ENCODE peak calls at places on chromosomes 2 and 18, in eight cellular contexts. D is NCI-H1048; I is AG04449; E is activated CD4-positive, alpha-beta T cell treated with anti-CD3 and anti-CD28 coated beads, Interleukin-2, amount 10 ng/mL, durations not matched to agents 7 days and 5 days; L is activated naive CD8-positive, alpha-beta T cell treated with anti-CD3 and anti-CD28 coated beads, Interleukin-2, amount 50 U/mL, for 24 hours; C is astrocyte of the spinal cord; U is pancreas; A is AML-193. W is an unnamed sample.

GRCh38 chr2:231602874-231603467 is 10.3 kb downstream of the TEX44 start:
- DNase-seq in D (no peak), I (no peak), E (no peak), L (no peak), C (no peak), U (no peak), A (no peak), W (no peak)

GRCh38 chr2:126446106-126446695 is 209.8 kb upstream of the GYPC start:
- DNase-seq in D (no peak), I (no peak), E (no peak), L (no peak), C (no peak), U (no peak), A (no peak), W (no peak)

GRCh38 chr2:43818761-43819160 is 19.9 kb downstream of the ABCG5 start:
- DNase-seq in D (no peak), I (no peak), E (no peak), L (peak; percentile 51), C (peak; percentile 34), U (no peak), A (peak; percentile 58), W (no peak)

GRCh38 chr18:9615280-9615797 is 980 bp upstream of the PPP4R1 start:
- DNase-seq in D (no peak), I (no peak), E (no peak), L (no peak), C (peak; percentile 17), U (no peak), A (no peak), W (no peak)

GRCh38 chr2:163469561-163469962 is 266.2 kb downstream of the FIGN start:
- DNase-seq in D (no peak), I (no peak), E (no peak), L (no peak), C (peak; percentile 48), U (no peak), A (no peak), W (no peak)

GRCh38 chr2:234496442-234496834 is 443 bp downstream of the ARL4C start:
- DNase-seq in D (no peak), I (no peak), E (peak; percentile 58), L (peak; percentile 55), C (peak; percentile 66), U (no peak), A (no peak), W (no peak)

GRCh38 chr2:36197192-36197591 is 158.4 kb upstream of the CRIM1 start:
- DNase-seq in D (no peak), I (no peak), E (no peak), L (no peak), C (no peak), U (no peak), A (no peak), W (no peak)

GRCh38 chr2:172283476-172283875 is 143.9 kb upstream of the ITGA6 start:
- DNase-seq in D (no peak), I (peak; percentile 12), E (no peak), L (no peak), C (peak; percentile 54), U (no peak), A (no peak), W (no peak)

GRCh38 chr2:108594132-108594981 is 60.1 kb downstream of the LIMS1 start:
- DNase-seq in D (no peak), I (peak; percentile 80), E (no peak), L (no peak), C (peak; percentile 95), U (no peak), A (peak; percentile 92), W (peak; percentile 68)

GRCh38 chr2:175840261-175840660 is 161.8 kb downstream of the LNPK start:
- DNase-seq in D (no peak), I (no peak), E (no peak), L (no peak), C (no peak), U (no peak), A (no peak), W (no peak)

GRCh38 chr18:21243041-21243431 is 1.0 kb downstream of the GREB1L start:
- DNase-seq in D (no peak), I (no peak), E (no peak), L (peak; percentile 1), C (no peak), U (no peak), A (no peak), W (no peak)

GRCh38 chr2:18790465-18791171 is 201.2 kb upstream of the NT5C1B start:
- DNase-seq in D (no peak), I (no peak), E (no peak), L (no peak), C (no peak), U (no peak), A (no peak), W (no peak)

GRCh38 chr2:189178726-189179606 is 595 bp downstream of the COL5A2 start:
- DNase-seq in D (no peak), I (no peak), E (no peak), L (no peak), C (peak; percentile 85), U (no peak), A (no peak), W (no peak)

GRCh38 chr2:6880200-6880733 is 2.7 kb downstream of the RSAD2 start:
- DNase-seq in D (no peak), I (no peak), E (peak; percentile 59), L (no peak), C (no peak), U (no peak), A (no peak), W (no peak)

GRCh38 chr2:48127612-48128191 is 221.4 kb upstream of the FBXO11 start:
- DNase-seq in D (no peak), I (no peak), E (no peak), L (no peak), C (no peak), U (no peak), A (no peak), W (no peak)

GRCh38 chr2:127388423-127389164 is 819 bp upstream of the MAP3K2 start:
- DNase-seq in D (no peak), I (no peak), E (peak; percentile 32), L (no peak), C (no peak), U (no peak), A (no peak), W (no peak)

GRCh38 chr2:221655279-221655678 is 83.2 kb upstream of the EPHA4 start:
- DNase-seq in D (no peak), I (no peak), E (no peak), L (no peak), C (no peak), U (no peak), A (no peak), W (no peak)

GRCh38 chr2:241751152-241751551 is 16.7 kb downstream of the D2HGDH start:
- DNase-seq in D (no peak), I (no peak), E (no peak), L (no peak), C (no peak), U (no peak), A (no peak), W (no peak)

GRCh38 chr2:154370873-154371272 is 327.6 kb upstream of the KCNJ3 start:
- DNase-seq in D (no peak), I (no peak), E (no peak), L (no peak), C (no peak), U (no peak), A (no peak), W (no peak)

GRCh38 chr2:127122351-127123027 is 15.5 kb upstream of the BIN1 start:
- DNase-seq in D (no peak), I (no peak), E (no peak), L (no peak), C (no peak), U (no peak), A (no peak), W (no peak)

GRCh38 chr2:121721926-121722325 is 14.7 kb downstream of the NIFK start:
- DNase-seq in D (no peak), I (peak; percentile 74), E (no peak), L (no peak), C (peak; percentile 52), U (no peak), A (no peak), W (no peak)

GRCh38 chr2:159637988-159638501 is 21.7 kb upstream of the BAZ2B start:
- DNase-seq in D (no peak), I (peak; percentile 36), E (no peak), L (no peak), C (peak; percentile 96), U (no peak), A (no peak), W (no peak)

GRCh38 chr2:126802316-126802715 is 96.4 kb upstream of the TEX51 start:
- DNase-seq in D (no peak), I (no peak), E (no peak), L (no peak), C (no peak), U (no peak), A (no peak), W (no peak)

GRCh38 chr2:82992948-82993347 is 1466.1 kb downstream of the SUCLG1 start:
- DNase-seq in D (no peak), I (no peak), E (no peak), L (no peak), C (no peak), U (no peak), A (no peak), W (no peak)

GRCh38 chr2:225100269-225100668 is 58.0 kb upstream of the DOCK10 start:
- DNase-seq in D (no peak), I (no peak), E (no peak), L (no peak), C (peak; percentile 53), U (no peak), A (no peak), W (no peak)

GRCh38 chr2:218953366-218953954 is 6.0 kb upstream of the CDK5R2 start:
- DNase-seq in D (no peak), I (no peak), E (no peak), L (no peak), C (no peak), U (no peak), A (no peak), W (no peak)

GRCh38 chr2:22826658-22827165 is 558.3 kb upstream of the KLHL29 start:
- DNase-seq in D (no peak), I (no peak), E (no peak), L (no peak), C (no peak), U (no peak), A (no peak), W (no peak)

GRCh38 chr2:191625016-191625415 is 52.9 kb upstream of the NABP1 start:
- DNase-seq in D (no peak), I (no peak), E (peak; percentile 42), L (peak; percentile 27), C (peak; percentile 65), U (no peak), A (no peak), W (peak; percentile 37)

GRCh38 chr2:26284132-26284531 is 39.4 kb downstream of the HADHB start:
- DNase-seq in D (no peak), I (no peak), E (no peak), L (no peak), C (no peak), U (no peak), A (no peak), W (no peak)

GRCh38 chr2:75657794-75658193 is 11.2 kb downstream of the MRPL19 start:
- DNase-seq in D (no peak), I (no peak), E (no peak), L (no peak), C (no peak), U (no peak), A (no peak), W (no peak)

GRCh38 chr2:38900726-38901125 is 11.1 kb downstream of the ARHGEF33 start:
- DNase-seq in D (no peak), I (no peak), E (no peak), L (no peak), C (no peak), U (no peak), A (no peak), W (no peak)

GRCh38 chr2:49186050-49186648 is 31.8 kb upstream of the FSHR start:
- DNase-seq in D (no peak), I (no peak), E (no peak), L (no peak), C (no peak), U (no peak), A (no peak), W (no peak)